ENCODE peak calls at places on chromosomes 13 and 19, in seven cellular contexts. D is transverse colon; T is endodermal cell; C is Right ventricle myocardium superior; P is activated T-cell treated with anti-CD3 and anti-CD28 coated beads for 1 hour; I is astrocyte of the spinal cord; L is activated CD8-positive, alpha-beta memory T cell treated with anti-CD3 and anti-CD28 coated beads for 1 hour. B is an unnamed sample.
A peak's percentile ranks its signal among the peaks of the same experiment; 100 is the strongest.

GRCh38 chr13:29573190-29573589 is 22.3 kb downstream of the SLC7A1 start:
- DNase-seq in D (peak; percentile 78), T (peak; percentile 39), C (no peak), P (no peak), I (no peak), L (no peak), B (no peak)

GRCh38 chr19:55440411-55441105 is 2.5 kb downstream of the SHISA7 start:
- DNase-seq in D (no peak), T (peak; percentile 91), C (no peak), P (no peak), I (no peak), L (no peak), B (no peak)

GRCh38 chr19:2574478-2574931 is 98.6 kb downstream of the GADD45B start:
- DNase-seq in D (no peak), T (no peak), C (no peak), P (no peak), I (no peak), L (no peak), B (no peak)

GRCh38 chr19:7851623-7852500 is 21.8 kb downstream of the EVI5L start:
- DNase-seq in D (no peak), T (no peak), C (no peak), P (no peak), I (no peak), L (no peak), B (no peak)

GRCh38 chr19:55620410-55620809 is 4.0 kb downstream of the ZNF784 start:
- DNase-seq in D (no peak), T (no peak), C (no peak), P (no peak), I (no peak), L (no peak), B (no peak)

GRCh38 chr19:12140545-12141404 is 625 bp upstream of the ZNF20 start:
- DNase-seq in D (peak; percentile 93), T (peak; percentile 96), C (peak; percentile 92), P (peak; percentile 88), I (peak; percentile 83), L (peak; percentile 72), B (peak; percentile 68)

GRCh38 chr13:105165449-105166125 is 1369.9 kb downstream of the EFNB2 start:
- DNase-seq in D (peak; percentile 10), T (no peak), C (no peak), P (no peak), I (no peak), L (no peak), B (no peak)

GRCh38 chr13:37747071-37747612 is 122.4 kb downstream of the TRPC4 start:
- DNase-seq in D (no peak), T (no peak), C (no peak), P (no peak), I (peak; percentile 73), L (no peak), B (no peak)

GRCh38 chr19:41175825-41176734 is 16.9 kb upstream of the CYP2S1 start:
- DNase-seq in D (peak; percentile 57), T (peak; percentile 97), C (peak; percentile 54), P (peak; percentile 22), I (peak; percentile 69), L (peak; percentile 11), B (peak; percentile 18)

GRCh38 chr13:51276684-51277083 is 54.5 kb downstream of the FAM124A start:
- DNase-seq in D (peak; percentile 31), T (peak; percentile 17), C (no peak), P (no peak), I (no peak), L (no peak), B (no peak)

GRCh38 chr13:100526299-100527030 is 62.1 kb downstream of the GGACT start:
- DNase-seq in D (no peak), T (peak; percentile 55), C (no peak), P (no peak), I (no peak), L (no peak), B (no peak)

GRCh38 chr19:4676955-4677731 is 7.0 kb upstream of the MYDGF start:
- DNase-seq in D (peak; percentile 34), T (peak; percentile 94), C (no peak), P (no peak), I (peak; percentile 23), L (no peak), B (no peak)